ENCODE peak calls at places on chromosomes 16 and 17, in eight cellular contexts. One of them, this sample, is unnamed.

GRCh38 chr16:3363793-3364192 is 8.1 kb downstream of the OR2C1 start:
- DNase-seq in cardiac muscle cell: no peak
- DNase-seq in EL: no peak
- DNase-seq in neural crest cell: no peak
- DNase-seq in NCI-H2171: no peak
- DNase-seq in NCI-H1092 treated with DMSO at 0.1 percent for 48 hours: no peak
- DNase-seq in cardiac fibroblast: no peak
- DNase-seq in ELR: peak; percentile 16
- DNase-seq in this sample: no peak

GRCh38 chr16:1688807-1689560 is 10.9 kb downstream of the JPT2 start:
- DNase-seq in NCI-H1092 treated with DMSO at 0.1 percent for 48 hours: no peak
- DNase-seq in neural crest cell: no peak
- DNase-seq in EL: peak; percentile 27
- DNase-seq in ELR: peak; percentile 86
- DNase-seq in cardiac muscle cell: no peak
- DNase-seq in cardiac fibroblast: peak; percentile 57
- DNase-seq in NCI-H2171: no peak
- DNase-seq in this sample: no peak

GRCh38 chr17:34154916-34155730 is 100.0 kb upstream of the CCL2 start:
- DNase-seq in EL: no peak
- DNase-seq in NCI-H2171: no peak
- DNase-seq in cardiac fibroblast: no peak
- DNase-seq in ELR: no peak
- DNase-seq in neural crest cell: no peak
- DNase-seq in NCI-H1092 treated with DMSO at 0.1 percent for 48 hours: no peak
- DNase-seq in cardiac muscle cell: no peak
- DNase-seq in this sample: no peak

GRCh38 chr16:85428168-85428898 is 184.8 kb upstream of the GSE1 start:
- DNase-seq in neural crest cell: no peak
- DNase-seq in NCI-H1092 treated with DMSO at 0.1 percent for 48 hours: peak; percentile 43
- DNase-seq in NCI-H2171: no peak
- DNase-seq in ELR: peak; percentile 43
- DNase-seq in cardiac muscle cell: no peak
- DNase-seq in cardiac fibroblast: peak; percentile 37
- DNase-seq in EL: no peak
- DNase-seq in this sample: no peak

GRCh38 chr16:72987480-72987901 is 60.4 kb downstream of the ZFHX3 start:
- DNase-seq in NCI-H2171: no peak
- DNase-seq in cardiac muscle cell: no peak
- DNase-seq in EL: no peak
- DNase-seq in neural crest cell: no peak
- DNase-seq in NCI-H1092 treated with DMSO at 0.1 percent for 48 hours: no peak
- DNase-seq in cardiac fibroblast: no peak
- DNase-seq in ELR: no peak
- DNase-seq in this sample: no peak

GRCh38 chr16:88649924-88650748 is 717 bp downstream of the CYBA start:
- DNase-seq in cardiac fibroblast: no peak
- DNase-seq in NCI-H1092 treated with DMSO at 0.1 percent for 48 hours: no peak
- DNase-seq in neural crest cell: no peak
- DNase-seq in NCI-H2171: no peak
- DNase-seq in EL: no peak
- DNase-seq in cardiac muscle cell: peak; percentile 40
- DNase-seq in ELR: peak; percentile 30
- DNase-seq in this sample: no peak

GRCh38 chr17:61474235-61474927 is 22.2 kb downstream of the TBX4 start:
- DNase-seq in cardiac muscle cell: no peak
- DNase-seq in NCI-H1092 treated with DMSO at 0.1 percent for 48 hours: no peak
- DNase-seq in neural crest cell: no peak
- DNase-seq in ELR: peak; percentile 83
- DNase-seq in NCI-H2171: no peak
- DNase-seq in EL: peak; percentile 55
- DNase-seq in cardiac fibroblast: peak; percentile 24
- DNase-seq in this sample: peak; percentile 26

GRCh38 chr17:75566456-75567233 is 21.0 kb upstream of the MYO15B start:
- DNase-seq in ELR: no peak
- DNase-seq in cardiac fibroblast: no peak
- DNase-seq in EL: no peak
- DNase-seq in cardiac muscle cell: no peak
- DNase-seq in NCI-H2171: no peak
- DNase-seq in neural crest cell: no peak
- DNase-seq in NCI-H1092 treated with DMSO at 0.1 percent for 48 hours: no peak
- DNase-seq in this sample: no peak

GRCh38 chr17:49005140-49005539 is 8.0 kb downstream of the IGF2BP1 start:
- DNase-seq in ELR: no peak
- DNase-seq in cardiac fibroblast: no peak
- DNase-seq in NCI-H1092 treated with DMSO at 0.1 percent for 48 hours: no peak
- DNase-seq in EL: no peak
- DNase-seq in NCI-H2171: no peak
- DNase-seq in cardiac muscle cell: no peak
- DNase-seq in neural crest cell: no peak
- DNase-seq in this sample: no peak

GRCh38 chr17:17751996-17752821 is 71.0 kb downstream of the RAI1 start:
- DNase-seq in NCI-H1092 treated with DMSO at 0.1 percent for 48 hours: peak; percentile 58
- DNase-seq in NCI-H2171: peak; percentile 97
- DNase-seq in cardiac muscle cell: peak; percentile 96
- DNase-seq in cardiac fibroblast: peak; percentile 97
- DNase-seq in ELR: peak; percentile 96
- DNase-seq in neural crest cell: peak; percentile 93
- DNase-seq in EL: peak; percentile 96
- DNase-seq in this sample: peak; percentile 89

GRCh38 chr17:61400058-61400785 is 579 bp downstream of the TBX2 start:
- DNase-seq in cardiac fibroblast: peak; percentile 64
- DNase-seq in cardiac muscle cell: peak; percentile 63
- DNase-seq in EL: peak; percentile 61
- DNase-seq in neural crest cell: no peak
- DNase-seq in ELR: peak; percentile 68
- DNase-seq in NCI-H2171: no peak
- DNase-seq in NCI-H1092 treated with DMSO at 0.1 percent for 48 hours: peak; percentile 13
- DNase-seq in this sample: no peak